ENCODE peak calls at places on chromosomes 12 and 14, in nine cellular contexts. C, Q, K, Y, D, E, F, I and S are unnamed samples.
A peak's percentile ranks its signal among the peaks of the same experiment; 100 is the strongest.

GRCh38 chr12:4267904-4268548 is 5.5 kb upstream of the CCND2 start:
- DNase-seq in K (no peak), E (no peak), I (no peak), F (no peak), C (no peak), Q (no peak), Y (no peak), D (no peak), S (no peak)

GRCh38 chr14:97290977-97291376 is 493.8 kb downstream of the VRK1 start:
- DNase-seq in K (no peak), I (no peak), Q (no peak), C (no peak), D (no peak), F (no peak), Y (no peak), E (no peak), S (no peak)

GRCh38 chr14:61184117-61184516 is 97.0 kb downstream of the TMEM30B start:
- DNase-seq in D (no peak), E (no peak), F (no peak), C (peak; percentile 95), Q (no peak), I (no peak), Y (peak; percentile 93), K (no peak), S (peak; percentile 89)

GRCh38 chr12:65823481-65824313 is 586 bp upstream of the HMGA2 start:
- DNase-seq in K (peak; percentile 74), F (peak; percentile 77), E (peak; percentile 10), I (peak; percentile 83), D (peak; percentile 32), C (peak; percentile 67), Q (peak; percentile 25), Y (no peak), S (peak; percentile 53)

GRCh38 chr12:2959508-2960431 is 573 bp downstream of the TEAD4 start:
- DNase-seq in E (peak; percentile 40), C (peak; percentile 48), I (peak; percentile 74), Y (peak; percentile 62), D (peak; percentile 49), Q (peak; percentile 76), F (peak; percentile 48), K (no peak), S (peak; percentile 71)

GRCh38 chr12:117552971-117553370 is 191.5 kb upstream of the NOS1 start:
- DNase-seq in Q (no peak), F (no peak), C (peak; percentile 1), E (peak; percentile 29), I (no peak), K (no peak), D (no peak), Y (no peak), S (no peak)

GRCh38 chr14:76055330-76055729 is 69.8 kb downstream of the IFT43 start:
- DNase-seq in Q (no peak), E (no peak), D (no peak), F (no peak), I (no peak), Y (no peak), K (no peak), C (no peak), S (no peak)

GRCh38 chr14:72892879-72893635 is 844 bp downstream of the DPF3 start:
- DNase-seq in D (no peak), Q (peak; percentile 30), E (peak; percentile 50), C (peak; percentile 36), I (peak; percentile 63), K (no peak), F (peak; percentile 56), Y (peak; percentile 25), S (peak; percentile 23)

GRCh38 chr12:24933694-24934407 is 15.1 kb downstream of the BCAT1 start:
- DNase-seq in D (no peak), Q (no peak), K (no peak), Y (no peak), I (no peak), E (peak; percentile 72), F (no peak), C (no peak), S (no peak)

GRCh38 chr14:63759454-63759853 is 31.6 kb upstream of the SGPP1 start:
- DNase-seq in F (no peak), C (peak; percentile 52), D (no peak), E (no peak), Q (no peak), Y (peak; percentile 4), K (no peak), I (no peak), S (peak; percentile 35)

GRCh38 chr14:36747411-36748184 is 85.9 kb downstream of the PAX9 start:
- DNase-seq in I (no peak), E (no peak), F (no peak), Q (no peak), Y (no peak), C (peak; percentile 16), K (no peak), D (no peak), S (peak; percentile 5)

GRCh38 chr14:64234877-64235651 is 59.1 kb downstream of the ESR2 start:
- DNase-seq in I (no peak), E (peak; percentile 75), Q (peak; percentile 37), F (no peak), K (no peak), C (peak; percentile 76), Y (peak; percentile 67), D (no peak), S (peak; percentile 36)

GRCh38 chr12:31962076-31962475 is 2.9 kb downstream of the RESF1 start:
- DNase-seq in E (no peak), I (no peak), Y (no peak), D (no peak), K (no peak), C (no peak), Q (no peak), F (no peak), S (no peak)

GRCh38 chr12:57129311-57130288 is 1.3 kb downstream of the LRP1 start:
- DNase-seq in Y (no peak), F (peak; percentile 31), D (no peak), E (no peak), Q (peak; percentile 69), C (no peak), K (no peak), I (no peak), S (peak; percentile 87)

GRCh38 chr12:65355461-65355860 is 77.0 kb downstream of the MSRB3 start:
- DNase-seq in K (no peak), E (no peak), I (no peak), D (no peak), C (peak; percentile 31), Y (peak; percentile 54), F (no peak), Q (no peak), S (peak; percentile 7)

GRCh38 chr12:41250748-41251147 is 62.6 kb downstream of the PDZRN4 start:
- DNase-seq in Q (no peak), F (no peak), I (no peak), C (peak; percentile 6), D (no peak), Y (peak; percentile 29), E (no peak), K (no peak), S (no peak)

GRCh38 chr12:112314981-112315380 is 67.2 kb downstream of the HECTD4 start:
- DNase-seq in Y (peak; percentile 42), F (no peak), K (no peak), C (peak; percentile 63), D (no peak), Q (no peak), I (no peak), E (no peak), S (no peak)

GRCh38 chr14:29608861-29609260 is 318.8 kb downstream of the PRKD1 start:
- DNase-seq in Y (no peak), C (no peak), Q (no peak), F (no peak), E (no peak), I (no peak), K (no peak), D (no peak), S (no peak)

GRCh38 chr14:23217032-23217431 is 20.7 kb upstream of the RNF212B start:
- DNase-seq in I (no peak), E (no peak), F (no peak), C (no peak), Q (no peak), D (no peak), Y (no peak), K (no peak), S (no peak)
- TF ChIP-seq CTCF in I (no peak), E (no peak), F (no peak), C (no peak), Q (no peak), D (no peak), Y (no peak), K (no peak), S (no peak)

GRCh38 chr12:236445-236844 is 22.5 kb upstream of the SLC6A12 start:
- DNase-seq in F (no peak), C (no peak), Y (no peak), Q (no peak), K (no peak), E (no peak), D (no peak), I (no peak), S (no peak)

GRCh38 chr12:237026-237815 is 23.3 kb upstream of the SLC6A12 start:
- DNase-seq in I (peak; percentile 41), Q (no peak), Y (no peak), D (no peak), K (no peak), F (peak; percentile 56), E (no peak), C (no peak), S (no peak)

GRCh38 chr12:238736-239398 is 23.8 kb downstream of the SLC6A13 start:
- DNase-seq in I (no peak), C (no peak), K (no peak), D (no peak), Y (no peak), E (no peak), F (no peak), Q (no peak), S (no peak)

GRCh38 chr12:240566-240965 is 22.1 kb downstream of the SLC6A13 start:
- DNase-seq in K (no peak), F (no peak), E (no peak), Q (no peak), C (no peak), D (no peak), I (no peak), Y (no peak), S (no peak)

GRCh38 chr12:238116-238515 is 24.2 kb upstream of the SLC6A12 start:
- DNase-seq in K (no peak), I (no peak), Q (no peak), C (no peak), F (no peak), D (no peak), Y (no peak), E (no peak), S (no peak)
- TF ChIP-seq CTCF in K (no peak), I (no peak), Q (no peak), C (no peak), F (no peak), D (no peak), Y (no peak), E (no peak), S (no peak)

DNA sequence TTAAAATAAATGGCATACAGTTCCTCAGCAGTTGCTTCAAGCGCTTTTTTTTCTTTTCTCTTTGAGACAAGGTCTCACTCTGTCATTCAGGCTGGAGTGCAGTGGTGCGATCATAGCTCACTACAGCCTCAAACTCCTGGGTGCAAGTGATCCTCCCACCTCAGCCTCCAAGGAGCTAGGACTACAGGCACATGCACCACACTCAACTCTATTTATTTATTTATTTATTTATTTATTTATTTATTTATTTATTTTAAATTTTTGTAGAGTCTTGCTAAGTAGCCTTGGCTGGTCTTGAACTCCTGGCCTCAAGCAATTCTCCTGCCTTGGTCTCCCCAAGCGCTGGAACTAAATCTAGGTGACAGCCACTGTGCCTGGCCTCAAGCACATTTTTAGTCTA is 132.0 kb downstream of the MED13L start:
- DNase-seq in Q (no peak), F (no peak), C (no peak), I (no peak), E (no peak), Y (no peak), K (no peak), D (no peak), S (no peak)
- TF ChIP-seq CTCF in Q (no peak), F (no peak), C (no peak), I (no peak), E (no peak), Y (no peak), K (no peak), D (no peak), S (no peak)

GRCh38 chr14:59787045-59787674 is 83.4 kb downstream of the RTN1 start:
- DNase-seq in C (peak; percentile 54), F (no peak), I (no peak), Y (peak; percentile 8), K (no peak), Q (no peak), D (no peak), E (no peak), S (no peak)
- TF ChIP-seq CTCF in C (peak; percentile 28), F (no peak), I (no peak), Y (peak; percentile 4), K (no peak), Q (no peak), D (no peak), E (no peak), S (no peak)